ENCODE peak calls at places on chromosomes 12 and 14, in ten cellular contexts. D, N, H, I, X, U, V, Z, O and T are unnamed samples. For H3K4me1, the result is how much of the 10 kb centered on the place peaks cover.

GRCh38 chr12:96617178-96617577 is 127.8 kb downstream of the CFAP54 start:
- DNase-seq in D (no peak), N (no peak), H (peak), I (no peak), X (no peak), U (no peak), V (no peak), Z (peak), O (no peak), T (no peak)

GRCh38 chr12:121857322-121858246 is 1.1 kb downstream of the HPD start:
- DNase-seq in D (no peak), N (peak), H (no peak), I (no peak), X (no peak), U (no peak), V (no peak), Z (no peak), O (no peak), T (no peak)

GRCh38 chr14:49720744-49721143 is 27.8 kb downstream of the KLHDC1 start:
- DNase-seq in D (no peak), N (no peak), H (no peak), I (no peak), X (no peak), U (no peak), V (no peak), Z (no peak), O (no peak), T (no peak)

GRCh38 chr14:54085137-54085810 is 128.6 kb upstream of the BMP4 start:
- DNase-seq in D (no peak), N (peak), H (no peak), I (no peak), X (no peak), U (no peak), V (no peak), Z (no peak), O (no peak), T (no peak)

GRCh38 chr12:104360157-104360556 is 56.6 kb downstream of the EID3 start:
- DNase-seq in D (no peak), N (peak), H (no peak), I (no peak), X (no peak), U (no peak), V (no peak), Z (peak), O (peak), T (no peak)

GRCh38 chr12:94148841-94149780 is 734 bp downstream of the PLXNC1 start:
- DNase-seq in D (no peak), N (peak), H (peak), I (peak), X (peak), U (no peak), V (peak), Z (peak), O (peak), T (no peak)

GRCh38 chr14:104104006-104104901 is 18.8 kb downstream of the ASPG start:
- DNase-seq in D (no peak), N (no peak), H (no peak), I (peak), X (no peak), U (no peak), V (no peak), Z (no peak), O (no peak), T (peak)

GRCh38 chr12:131673519-131674265 is 37.2 kb upstream of the SFSWAP start:
- DNase-seq in D (no peak), N (peak), H (no peak), I (no peak), X (no peak), U (no peak), V (no peak), Z (no peak), O (no peak), T (no peak)

GRCh38 chr14:41201721-41202120 is 405.0 kb upstream of the LRFN5 start:
- DNase-seq in D (no peak), N (no peak), H (no peak), I (no peak), X (no peak), U (no peak), V (no peak), Z (no peak), O (no peak), T (no peak)

GRCh38 chr12:115383668-115384067 is 699.7 kb upstream of the TBX3 start:
- DNase-seq in D (peak), N (peak), H (no peak), I (no peak), X (no peak), U (no peak), V (no peak), Z (peak), O (no peak), T (peak)

GRCh38 chr12:96501139-96501741 is 11.9 kb downstream of the CFAP54 start:
- DNase-seq in D (peak), N (peak), H (no peak), I (no peak), X (peak), U (peak), V (peak), Z (peak), O (peak), T (peak)

GRCh38 chr14:24368215-24368561 is 204 bp downstream of the NFATC4 start:
- DNase-seq in D (no peak), N (no peak), H (no peak), I (no peak), X (no peak), U (no peak), V (no peak), Z (no peak), O (no peak), T (no peak)

GRCh38 chr12:12722351-12723146 is 5.4 kb downstream of the CDKN1B start:
- DNase-seq in D (no peak), N (peak), H (no peak), I (no peak), X (no peak), U (no peak), V (no peak), Z (peak), O (no peak), T (no peak)

GRCh38 chr12:99649551-99649950 is 2.0 kb downstream of the GARIN6 start:
- DNase-seq in D (no peak), N (no peak), H (peak), I (no peak), X (no peak), U (no peak), V (no peak), Z (no peak), O (no peak), T (no peak)

GRCh38 chr14:68552075-68552474 is 240.8 kb downstream of the ZFP36L1 start:
- DNase-seq in D (peak), N (no peak), H (no peak), I (no peak), X (no peak), U (no peak), V (no peak), Z (no peak), O (peak), T (no peak)

GRCh38 chr12:101792046-101792931 is 38.5 kb downstream of the GNPTAB start:
- DNase-seq in D (no peak), N (no peak), H (no peak), I (no peak), X (peak), U (no peak), V (no peak), Z (no peak), O (no peak), T (no peak)

GRCh38 chr14:60720391-60720790 is 3.8 kb downstream of the SIX4 start:
- DNase-seq in D (no peak), N (no peak), H (no peak), I (no peak), X (no peak), U (no peak), V (no peak), Z (no peak), O (no peak), T (no peak)
- H3K4me3 ChIP-seq in D (no peak), N (no peak), H (no peak), I (no peak), X (peak), U (peak), V (no peak), Z (no peak), O (no peak), T (no peak)

GRCh38 chr12:29026419-29026818 is 122.7 kb upstream of the FAR2 start:
- DNase-seq in D (no peak), N (peak), H (no peak), I (no peak), X (no peak), U (no peak), V (no peak), Z (no peak), O (no peak), T (no peak)

GRCh38 chr12:29025936-29026335 is 123.1 kb upstream of the FAR2 start:
- DNase-seq in D (no peak), N (no peak), H (no peak), I (no peak), X (no peak), U (no peak), V (no peak), Z (no peak), O (no peak), T (no peak)

GRCh38 chr12:29030006-29030405 is 119.1 kb upstream of the FAR2 start:
- DNase-seq in D (no peak), N (no peak), H (no peak), I (no peak), X (no peak), U (no peak), V (no peak), Z (no peak), O (no peak), T (no peak)

GRCh38 chr12:29023436-29024076 is 125.5 kb upstream of the FAR2 start:
- DNase-seq in D (no peak), N (no peak), H (no peak), I (no peak), X (no peak), U (no peak), V (no peak), Z (no peak), O (no peak), T (no peak)

GRCh38 chr12:29024117-29024516 is 125.0 kb upstream of the FAR2 start:
- DNase-seq in D (no peak), N (no peak), H (no peak), I (no peak), X (peak), U (no peak), V (no peak), Z (no peak), O (no peak), T (no peak)
- TF ChIP-seq CTCF in D (no peak), N (no peak), H (peak), I (no peak), X (peak), U (peak), V (no peak), Z (no peak), O (peak), T (no peak)

GRCh38 chr14:74550071-74550470 is 56.5 kb downstream of the ISCA2 start:
- DNase-seq in D (no peak), N (no peak), H (no peak), I (no peak), X (no peak), U (no peak), V (no peak), Z (no peak), O (no peak), T (peak)
- H3K4me1 ChIP-seq in D (under half), N (under half), H (under half), I (under half), X (half or more), U (under half), V (under half), Z (under half), O (under half), T (under half)

GRCh38 chr12:32477714-32478113 is 78.4 kb downstream of the FGD4 start:
- DNase-seq in D (no peak), N (peak), H (no peak), I (no peak), X (peak), U (no peak), V (no peak), Z (no peak), O (no peak), T (no peak)
- H3K4me3 ChIP-seq in D (no peak), N (no peak), H (no peak), I (no peak), X (no peak), U (no peak), V (no peak), Z (no peak), O (no peak), T (no peak)

GRCh38 chr12:52372216-52373154 is 5.2 kb upstream of the KRT85 start:
- DNase-seq in D (peak), N (peak), H (peak), I (peak), X (peak), U (peak), V (peak), Z (peak), O (peak), T (peak)
- TF ChIP-seq CTCF in D (peak), N (peak), H (peak), I (no peak), X (peak), U (peak), V (peak), Z (peak), O (peak), T (peak)